ENCODE peak calls at places on chromosome 11, in seven cellular contexts. M is tibial nerve; C is fibroblast of mammary gland; G is HTR-8/SVneo; N is NCI-H526; B is stimulated activated naive CD4-positive, alpha-beta T cell; S is globus pallidus. Q is an unnamed sample.

GRCh38 chr11:106524446-106524845 is 447.0 kb downstream of the AASDHPPT start:
- DNase-seq in M (no peak), C (no peak), G (no peak), N (no peak), B (no peak), S (no peak), Q (no peak)

GRCh38 chr11:133991101-133991500 is 34.3 kb upstream of the IGSF9B start:
- DNase-seq in M (no peak), C (no peak), G (no peak), N (no peak), B (no peak), S (no peak), Q (no peak)

GRCh38 chr11:72856551-72857342 is 42.5 kb downstream of the ATG16L2 start:
- DNase-seq in M (no peak), C (no peak), G (no peak), N (no peak), B (no peak), S (peak; percentile 24), Q (no peak)

GRCh38 chr11:132962026-132962425 is 570.3 kb downstream of the OPCML start:
- DNase-seq in M (no peak), C (no peak), G (no peak), N (no peak), B (no peak), S (peak; percentile 63), Q (no peak)

GRCh38 chr11:108549319-108549885 is 44.2 kb downstream of the EXPH5 start:
- DNase-seq in M (no peak), C (no peak), G (no peak), N (no peak), B (no peak), S (no peak), Q (no peak)

GRCh38 chr11:108890482-108891092 is 225.7 kb downstream of the DDX10 start:
- DNase-seq in M (no peak), C (peak; percentile 30), G (no peak), N (no peak), B (no peak), S (no peak), Q (no peak)

GRCh38 chr11:66363187-66363601 is 8.4 kb downstream of the SLC29A2 start:
- DNase-seq in M (no peak), C (no peak), G (no peak), N (no peak), B (no peak), S (no peak), Q (no peak)

GRCh38 chr11:31973175-31973574 is 117.7 kb upstream of the RCN1 start:
- DNase-seq in M (no peak), C (no peak), G (no peak), N (no peak), B (no peak), S (no peak), Q (no peak)

GRCh38 chr11:77993902-77994301 is 566 bp downstream of the INTS4 start:
- DNase-seq in M (no peak), C (no peak), G (no peak), N (no peak), B (peak; percentile 7), S (no peak), Q (no peak)

GRCh38 chr11:19241260-19242183 is 777 bp upstream of the E2F8 start:
- DNase-seq in M (no peak), C (no peak), G (peak; percentile 51), N (no peak), B (no peak), S (no peak), Q (peak; percentile 71)

GRCh38 chr11:61129608-61130523 is 27.6 kb downstream of the CD5 start:
- DNase-seq in M (peak; percentile 73), C (peak; percentile 87), G (peak; percentile 94), N (no peak), B (no peak), S (peak; percentile 69), Q (peak; percentile 97)

GRCh38 chr11:134071766-134072403 is 3.0 kb downstream of the JAM3 start:
- DNase-seq in M (no peak), C (no peak), G (no peak), N (no peak), B (no peak), S (no peak), Q (no peak)

GRCh38 chr11:35364101-35364780 is 55.1 kb downstream of the SLC1A2 start:
- DNase-seq in M (peak; percentile 55), C (peak; percentile 92), G (peak; percentile 59), N (no peak), B (no peak), S (peak; percentile 47), Q (no peak)

GRCh38 chr11:27385245-27385644 is 22.2 kb upstream of the CCDC34 start:
- DNase-seq in M (no peak), C (peak; percentile 85), G (peak; percentile 51), N (no peak), B (no peak), S (no peak), Q (no peak)

GRCh38 chr11:786235-787083 is 3.4 kb downstream of the CEND1 start:
- DNase-seq in M (no peak), C (no peak), G (no peak), N (no peak), B (no peak), S (no peak), Q (no peak)

GRCh38 chr11:29025001-29025400 is 916.8 kb downstream of the METTL15 start:
- DNase-seq in M (no peak), C (no peak), G (no peak), N (no peak), B (no peak), S (no peak), Q (no peak)

GRCh38 chr11:24723231-24723630 is 226.4 kb downstream of the LUZP2 start:
- DNase-seq in M (no peak), C (no peak), G (no peak), N (no peak), B (no peak), S (no peak), Q (no peak)

GRCh38 chr11:44840526-44840925 is 110.2 kb downstream of the TP53I11 start:
- DNase-seq in M (no peak), C (no peak), G (no peak), N (no peak), B (no peak), S (no peak), Q (no peak)

GRCh38 chr11:133955091-133955846 is 1.5 kb downstream of the IGSF9B start:
- DNase-seq in M (no peak), C (no peak), G (no peak), N (peak; percentile 80), B (peak; percentile 21), S (no peak), Q (no peak)

GRCh38 chr11:65468874-65469333 is 29.9 kb upstream of the MALAT1 start:
- DNase-seq in M (no peak), C (peak; percentile 57), G (no peak), N (peak; percentile 85), B (peak; percentile 27), S (no peak), Q (peak; percentile 94)

GRCh38 chr11:1618231-1618630 is 3.7 kb downstream of the KRTAP5-4 start:
- DNase-seq in M (no peak), C (no peak), G (no peak), N (no peak), B (no peak), S (no peak), Q (no peak)

GRCh38 chr11:94803491-94803890 is 35.3 kb downstream of the AMOTL1 start:
- DNase-seq in M (no peak), C (peak; percentile 62), G (no peak), N (no peak), B (no peak), S (no peak), Q (no peak)

GRCh38 chr11:14698771-14699170 is 55.2 kb downstream of the PDE3B start:
- DNase-seq in M (no peak), C (no peak), G (no peak), N (no peak), B (no peak), S (no peak), Q (no peak)

GRCh38 chr11:10038916-10039315 is 255.1 kb downstream of the SBF2 start:
- DNase-seq in M (no peak), C (peak; percentile 37), G (no peak), N (no peak), B (no peak), S (no peak), Q (no peak)

GRCh38 chr11:131118247-131118646 is 202.0 kb upstream of the SNX19 start:
- DNase-seq in M (no peak), C (no peak), G (no peak), N (no peak), B (no peak), S (no peak), Q (no peak)